ENCODE peak calls at places on chromosomes 7 and 10, in ten cellular contexts. D is H1, V is breast epithelium, J is IMR-90, Z is heart left ventricle, M is GM12878, N is endothelial cell of umbilical vein, P is ovary, G is tibial nerve, K is transverse colon. Y is an unnamed sample.

GRCh38 chr10:108905821-108906220 is 1017.5 kb downstream of the XPNPEP1 start:
- DNase-seq in D (no peak), V (no peak), J (no peak), Z (no peak), M (no peak), N (no peak), P (no peak), G (no peak), K (no peak), Y (no peak)

GRCh38 chr7:76231583-76231982 is 29.9 kb downstream of the SRRM3 start:
- DNase-seq in D (no peak), V (no peak), J (no peak), Z (no peak), M (no peak), N (no peak), P (no peak), G (no peak), K (no peak), Y (no peak)

GRCh38 chr7:102331536-102332275 is 24.5 kb downstream of the SPDYE6 start:
- DNase-seq in D (no peak), V (no peak), J (no peak), Z (no peak), M (no peak), N (no peak), P (no peak), G (no peak), K (no peak), Y (no peak)

GRCh38 chr10:119871881-119872609 is 598 bp downstream of the MCMBP start:
- DNase-seq in D (no peak), V (peak; percentile 62), J (peak; percentile 28), Z (peak; percentile 73), M (no peak), N (peak; percentile 52), P (peak; percentile 71), G (no peak), K (peak; percentile 70), Y (peak; percentile 33)

GRCh38 chr7:81209059-81209458 is 290.2 kb upstream of the SEMA3C start:
- DNase-seq in D (no peak), V (no peak), J (peak; percentile 8), Z (no peak), M (no peak), N (no peak), P (no peak), G (no peak), K (no peak), Y (no peak)

GRCh38 chr10:35328404-35329037 is 7.8 kb upstream of the CCNY start:
- DNase-seq in D (no peak), V (no peak), J (peak; percentile 95), Z (no peak), M (no peak), N (no peak), P (no peak), G (no peak), K (no peak), Y (no peak)

GRCh38 chr10:12655940-12656339 is 306.6 kb downstream of the CAMK1D start:
- DNase-seq in D (no peak), V (no peak), J (no peak), Z (no peak), M (no peak), N (no peak), P (no peak), G (no peak), K (no peak), Y (no peak)

GRCh38 chr10:91054325-91054724 is 133.4 kb upstream of the ANKRD1 start:
- DNase-seq in D (no peak), V (no peak), J (no peak), Z (no peak), M (no peak), N (peak; percentile 69), P (no peak), G (no peak), K (no peak), Y (no peak)

GRCh38 chr7:79376297-79377025 is 77.0 kb downstream of the MAGI2 start:
- DNase-seq in D (no peak), V (no peak), J (peak; percentile 53), Z (no peak), M (no peak), N (no peak), P (no peak), G (no peak), K (no peak), Y (no peak)

GRCh38 chr10:5448333-5449048 is 36.1 kb downstream of the NET1 start:
- DNase-seq in D (no peak), V (no peak), J (no peak), Z (no peak), M (no peak), N (peak; percentile 41), P (no peak), G (no peak), K (no peak), Y (no peak)

GRCh38 chr7:114842551-114843065 is 79.3 kb upstream of the MDFIC start:
- DNase-seq in D (no peak), V (no peak), J (no peak), Z (no peak), M (no peak), N (no peak), P (no peak), G (no peak), K (no peak), Y (no peak)

GRCh38 chr10:98758451-98758850 is 311.7 kb upstream of the HPS1 start:
- DNase-seq in D (no peak), V (no peak), J (no peak), Z (no peak), M (no peak), N (no peak), P (no peak), G (no peak), K (no peak), Y (no peak)

GRCh38 chr7:82404647-82405046 is 38.9 kb downstream of the CACNA2D1 start:
- DNase-seq in D (no peak), V (no peak), J (no peak), Z (no peak), M (no peak), N (no peak), P (no peak), G (no peak), K (no peak), Y (no peak)

GRCh38 chr10:101612086-101612485 is 24.0 kb downstream of the DPCD start:
- DNase-seq in D (no peak), V (no peak), J (no peak), Z (no peak), M (no peak), N (no peak), P (no peak), G (no peak), K (no peak), Y (no peak)
- H3K36me3 ChIP-seq in D (no peaks in the 10 kb centered on the region), V (no peaks in the 10 kb centered on the region), J (peaks cover 24% of the 10 kb centered on the region), Z (peaks cover 52% of the 10 kb centered on the region), M (peaks cover 9% of the 10 kb centered on the region), N (no peaks in the 10 kb centered on the region), P (peaks cover 2% of the 10 kb centered on the region), G (no peaks in the 10 kb centered on the region), K (peaks cover 14% of the 10 kb centered on the region), Y (peaks cover 11% of the 10 kb centered on the region)

GRCh38 chr10:132497083-132497680 is 40.4 kb upstream of the INPP5A start:
- DNase-seq in D (no peak), V (peak; percentile 33), J (no peak), Z (no peak), M (no peak), N (no peak), P (no peak), G (no peak), K (no peak), Y (no peak)
- TF ChIP-seq POLR2A in D (no peak), V (no peak), J (no peak), Z (no peak), M (no peak), N (no peak), P (no peak), G (no peak), K (no peak), Y (no peak)

GRCh38 chr7:35849158-35849831 is 48.4 kb downstream of the SEPTIN7 start:
- DNase-seq in D (no peak), V (no peak), J (peak; percentile 20), Z (no peak), M (no peak), N (no peak), P (no peak), G (no peak), K (no peak), Y (no peak)
- H3K36me3 ChIP-seq in D (no peaks in the 10 kb centered on the region), V (no peaks in the 10 kb centered on the region), J (peaks cover 21% of the 10 kb centered on the region), Z (peaks cover 35% of the 10 kb centered on the region), M (peaks cover 5% of the 10 kb centered on the region), N (no peaks in the 10 kb centered on the region), P (no peaks in the 10 kb centered on the region), G (no peaks in the 10 kb centered on the region), K (peaks cover 3% of the 10 kb centered on the region), Y (no peaks in the 10 kb centered on the region)

GRCh38 chr7:20798081-20798693 is 11.5 kb upstream of the SP8 start:
- DNase-seq in D (no peak), V (no peak), J (no peak), Z (peak; percentile 65), M (no peak), N (peak; percentile 32), P (no peak), G (no peak), K (peak; percentile 69), Y (peak; percentile 75)

GRCh38 chr7:20798694-20799121 is 12.0 kb upstream of the SP8 start:
- DNase-seq in D (no peak), V (no peak), J (no peak), Z (no peak), M (no peak), N (no peak), P (no peak), G (no peak), K (no peak), Y (no peak)

GRCh38 chr7:20796565-20796964 is 9.9 kb upstream of the SP8 start:
- DNase-seq in D (no peak), V (no peak), J (no peak), Z (no peak), M (no peak), N (no peak), P (no peak), G (no peak), K (no peak), Y (no peak)

GRCh38 chr7:20795881-20796280 is 9.2 kb upstream of the SP8 start:
- DNase-seq in D (no peak), V (no peak), J (no peak), Z (no peak), M (no peak), N (no peak), P (no peak), G (no peak), K (no peak), Y (no peak)

DNA sequence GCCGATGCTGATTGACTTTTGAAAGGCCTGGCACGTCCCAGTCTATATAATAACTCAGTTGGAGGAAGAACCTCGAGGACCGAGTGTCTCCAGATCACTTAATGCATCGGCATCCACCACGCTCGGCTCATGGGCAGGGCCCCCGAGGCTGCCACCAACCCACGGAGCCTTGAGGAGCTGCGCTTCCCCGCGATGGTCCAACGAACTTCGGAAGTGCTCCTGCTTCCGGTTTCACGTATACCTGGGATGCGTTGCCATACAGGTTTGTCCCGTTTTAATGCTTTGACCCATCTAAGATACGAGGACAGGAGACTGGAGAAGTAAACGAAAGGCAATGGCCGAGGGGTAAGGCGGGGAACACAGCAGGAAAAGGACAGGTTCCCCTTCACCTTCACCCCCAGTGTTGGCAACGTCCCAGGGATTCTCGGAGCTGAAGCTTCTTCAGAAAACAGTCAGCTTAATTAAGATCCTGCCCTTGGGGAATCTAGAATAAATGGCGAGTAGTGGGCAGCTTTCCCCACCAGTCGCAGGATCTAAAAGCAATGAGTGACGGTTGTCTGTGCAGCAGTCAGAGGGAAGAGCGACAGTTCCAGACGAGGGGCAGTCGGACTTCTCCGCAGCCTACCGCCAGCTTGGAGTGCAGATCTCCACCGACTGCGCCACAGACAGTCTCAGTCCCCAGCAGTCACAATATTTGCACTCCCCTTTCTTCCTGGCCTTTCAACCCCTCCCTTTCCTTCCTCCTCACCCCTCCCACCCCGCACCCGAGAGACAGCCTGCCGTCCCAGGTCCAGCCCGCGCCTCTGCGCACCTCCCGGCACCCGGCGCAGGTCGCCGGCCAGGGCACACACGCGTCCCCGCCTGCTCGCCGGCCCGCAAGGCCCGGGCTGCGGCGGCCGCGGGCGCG is 10.7 kb upstream of the SP8 start:
- DNase-seq in D (no peak), V (no peak), J (no peak), Z (no peak), M (no peak), N (no peak), P (no peak), G (no peak), K (no peak), Y (peak; percentile 59)
- TF ChIP-seq POLR2A in D (peak; percentile 32), V (no peak), J (no peak), Z (no peak), M (peak; percentile 40), N (peak; percentile 24), P (no peak), G (no peak), K (no peak), Y (peak; percentile 43)